ENCODE peak calls at places on chromosomes 7 and 10, in nine cellular contexts. One of them, this sample, is unnamed.

GRCh38 chr7:148964510-148965267 is 63.6 kb downstream of the PDIA4 start:
- DNase-seq in body of pancreas: no peak
- DNase-seq in PC-3: no peak
- DNase-seq in psoas muscle: no peak
- DNase-seq in cardiac fibroblast: peak; percentile 13
- DNase-seq in AG04449: no peak
- DNase-seq in NB4: peak; percentile 42
- DNase-seq in K562: no peak
- DNase-seq in AG04450: no peak
- DNase-seq in this sample: no peak

GRCh38 chr10:62159357-62159756 is 109.3 kb downstream of the RTKN2 start:
- DNase-seq in body of pancreas: no peak
- DNase-seq in PC-3: peak; percentile 55
- DNase-seq in psoas muscle: no peak
- DNase-seq in cardiac fibroblast: peak; percentile 36
- DNase-seq in AG04449: no peak
- DNase-seq in NB4: peak; percentile 5
- DNase-seq in K562: no peak
- DNase-seq in AG04450: no peak
- DNase-seq in this sample: no peak

GRCh38 chr7:29319719-29320521 is 125.3 kb downstream of the CHN2 start:
- DNase-seq in body of pancreas: peak; percentile 50
- DNase-seq in PC-3: no peak
- DNase-seq in psoas muscle: no peak
- DNase-seq in cardiac fibroblast: no peak
- DNase-seq in AG04449: no peak
- DNase-seq in NB4: peak; percentile 78
- DNase-seq in K562: no peak
- DNase-seq in AG04450: no peak
- DNase-seq in this sample: no peak

GRCh38 chr10:131656446-131656845 is 244.4 kb upstream of the PPP2R2D start:
- DNase-seq in body of pancreas: no peak
- DNase-seq in PC-3: no peak
- DNase-seq in psoas muscle: no peak
- DNase-seq in cardiac fibroblast: no peak
- DNase-seq in AG04449: no peak
- DNase-seq in NB4: no peak
- DNase-seq in K562: no peak
- DNase-seq in AG04450: no peak
- DNase-seq in this sample: no peak

GRCh38 chr7:148782757-148783456 is 84.2 kb downstream of the CUL1 start:
- DNase-seq in body of pancreas: no peak
- DNase-seq in PC-3: no peak
- DNase-seq in psoas muscle: no peak
- DNase-seq in cardiac fibroblast: no peak
- DNase-seq in AG04449: no peak
- DNase-seq in NB4: no peak
- DNase-seq in K562: no peak
- DNase-seq in AG04450: no peak
- DNase-seq in this sample: no peak

GRCh38 chr7:26958834-26959233 is 94.4 kb upstream of the SKAP2 start:
- DNase-seq in body of pancreas: no peak
- DNase-seq in PC-3: peak; percentile 93
- DNase-seq in psoas muscle: no peak
- DNase-seq in cardiac fibroblast: peak; percentile 48
- DNase-seq in AG04449: no peak
- DNase-seq in NB4: no peak
- DNase-seq in K562: no peak
- DNase-seq in AG04450: peak; percentile 29
- DNase-seq in this sample: peak; percentile 50

GRCh38 chr7:141460781-141461715 is 90.2 kb upstream of the AGK start:
- DNase-seq in body of pancreas: no peak
- DNase-seq in PC-3: no peak
- DNase-seq in psoas muscle: no peak
- DNase-seq in cardiac fibroblast: no peak
- DNase-seq in AG04449: no peak
- DNase-seq in NB4: no peak
- DNase-seq in K562: no peak
- DNase-seq in AG04450: no peak
- DNase-seq in this sample: no peak

GRCh38 chr10:95260397-95260881 is 30.4 kb downstream of the PDLIM1 start:
- DNase-seq in body of pancreas: peak; percentile 54
- DNase-seq in PC-3: peak; percentile 66
- DNase-seq in psoas muscle: no peak
- DNase-seq in cardiac fibroblast: peak; percentile 97
- DNase-seq in AG04449: peak; percentile 81
- DNase-seq in NB4: no peak
- DNase-seq in K562: no peak
- DNase-seq in AG04450: no peak
- DNase-seq in this sample: peak; percentile 92

GRCh38 chr7:84247591-84247990 is 53.0 kb upstream of the SEMA3A start:
- DNase-seq in body of pancreas: no peak
- DNase-seq in PC-3: peak; percentile 92
- DNase-seq in psoas muscle: no peak
- DNase-seq in cardiac fibroblast: peak; percentile 71
- DNase-seq in AG04449: no peak
- DNase-seq in NB4: no peak
- DNase-seq in K562: no peak
- DNase-seq in AG04450: no peak
- DNase-seq in this sample: no peak

GRCh38 chr7:82109288-82109687 is 334.3 kb downstream of the CACNA2D1 start:
- DNase-seq in body of pancreas: no peak
- DNase-seq in PC-3: peak; percentile 78
- DNase-seq in psoas muscle: no peak
- DNase-seq in cardiac fibroblast: peak; percentile 87
- DNase-seq in AG04449: no peak
- DNase-seq in NB4: peak; percentile 14
- DNase-seq in K562: no peak
- DNase-seq in AG04450: no peak
- DNase-seq in this sample: no peak

GRCh38 chr10:127175357-127176110 is 20.9 kb downstream of the INSYN2A start:
- DNase-seq in body of pancreas: no peak
- DNase-seq in PC-3: no peak
- DNase-seq in psoas muscle: no peak
- DNase-seq in cardiac fibroblast: no peak
- DNase-seq in AG04449: no peak
- DNase-seq in NB4: peak; percentile 16
- DNase-seq in K562: no peak
- DNase-seq in AG04450: no peak
- DNase-seq in this sample: no peak

GRCh38 chr7:149599636-149600206 is 102.1 kb upstream of the ZNF746 start:
- DNase-seq in body of pancreas: no peak
- DNase-seq in PC-3: no peak
- DNase-seq in psoas muscle: no peak
- DNase-seq in cardiac fibroblast: no peak
- DNase-seq in AG04449: no peak
- DNase-seq in NB4: peak; percentile 75
- DNase-seq in K562: no peak
- DNase-seq in AG04450: no peak
- DNase-seq in this sample: no peak

GRCh38 chr7:19919156-19920085 is 146.0 kb upstream of the TMEM196 start:
- DNase-seq in body of pancreas: no peak
- DNase-seq in PC-3: no peak
- DNase-seq in psoas muscle: no peak
- DNase-seq in cardiac fibroblast: peak; percentile 64
- DNase-seq in AG04449: no peak
- DNase-seq in NB4: no peak
- DNase-seq in K562: no peak
- DNase-seq in AG04450: no peak
- DNase-seq in this sample: no peak

GRCh38 chr7:84088669-84089278 is 105.8 kb downstream of the SEMA3A start:
- DNase-seq in body of pancreas: no peak
- DNase-seq in PC-3: no peak
- DNase-seq in psoas muscle: no peak
- DNase-seq in cardiac fibroblast: no peak
- DNase-seq in AG04449: no peak
- DNase-seq in NB4: no peak
- DNase-seq in K562: no peak
- DNase-seq in AG04450: no peak
- DNase-seq in this sample: no peak

GRCh38 chr10:104318096-104318725 is 20.1 kb downstream of the ITPRIP start:
- DNase-seq in body of pancreas: no peak
- DNase-seq in PC-3: no peak
- DNase-seq in psoas muscle: no peak
- DNase-seq in cardiac fibroblast: no peak
- DNase-seq in AG04449: no peak
- DNase-seq in NB4: no peak
- DNase-seq in K562: no peak
- DNase-seq in AG04450: no peak
- DNase-seq in this sample: no peak

GRCh38 chr10:104316321-104317099 is 21.8 kb downstream of the ITPRIP start:
- DNase-seq in body of pancreas: no peak
- DNase-seq in PC-3: no peak
- DNase-seq in psoas muscle: no peak
- DNase-seq in cardiac fibroblast: no peak
- DNase-seq in AG04449: no peak
- DNase-seq in NB4: no peak
- DNase-seq in K562: no peak
- DNase-seq in AG04450: no peak
- DNase-seq in this sample: no peak

GRCh38 chr10:104318810-104319684 is 19.2 kb downstream of the ITPRIP start:
- DNase-seq in body of pancreas: no peak
- DNase-seq in PC-3: no peak
- DNase-seq in psoas muscle: no peak
- DNase-seq in cardiac fibroblast: peak; percentile 61
- DNase-seq in AG04449: no peak
- DNase-seq in NB4: no peak
- DNase-seq in K562: no peak
- DNase-seq in AG04450: no peak
- DNase-seq in this sample: no peak

GRCh38 chr10:104315486-104315921 is 22.8 kb downstream of the ITPRIP start:
- DNase-seq in body of pancreas: no peak
- DNase-seq in PC-3: no peak
- DNase-seq in psoas muscle: no peak
- DNase-seq in cardiac fibroblast: no peak
- DNase-seq in AG04449: no peak
- DNase-seq in NB4: no peak
- DNase-seq in K562: no peak
- DNase-seq in AG04450: no peak
- DNase-seq in this sample: no peak

DNA sequence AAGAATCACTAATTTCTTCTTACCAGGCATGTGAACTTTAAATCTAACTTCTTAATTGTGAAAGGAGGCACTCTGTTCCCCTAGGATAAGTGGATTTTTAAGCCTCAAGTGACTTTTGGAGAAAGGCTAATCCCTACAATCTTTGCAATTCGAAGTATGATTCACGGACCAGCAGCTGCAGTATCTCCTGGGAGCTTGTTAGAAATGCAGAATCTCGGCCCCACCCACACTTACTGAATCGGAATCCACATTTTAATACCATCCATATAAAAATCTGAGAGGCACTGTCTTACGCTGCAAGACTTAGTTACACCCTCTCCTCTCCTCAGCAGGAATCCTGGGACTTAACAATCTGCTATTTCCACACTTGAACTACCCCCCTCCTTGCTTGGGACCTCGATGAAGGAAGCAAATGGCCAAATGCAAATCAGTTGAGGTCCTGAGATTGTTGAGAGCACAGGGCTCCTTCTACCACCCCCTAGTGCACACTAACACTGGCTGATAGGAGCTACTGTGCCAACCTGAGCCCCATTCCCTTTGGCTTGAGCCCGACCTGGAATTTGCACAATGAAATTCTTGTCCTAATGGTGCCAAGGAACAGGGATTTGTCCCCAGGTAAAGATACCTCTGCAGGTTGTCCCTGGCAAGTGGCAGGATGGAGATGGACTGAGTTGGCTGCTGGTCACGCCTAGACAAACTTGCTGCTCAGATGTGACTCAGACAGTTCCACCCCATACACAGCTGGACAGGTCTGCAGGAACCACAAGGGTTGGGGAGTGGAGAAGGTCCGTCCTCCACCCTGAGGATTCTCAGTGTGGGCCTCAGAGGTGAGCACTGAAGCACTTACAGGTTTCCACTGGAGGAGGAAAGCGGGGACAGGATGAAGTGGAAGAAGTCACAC is 20.8 kb downstream of the ITPRIP start:
- DNase-seq in body of pancreas: no peak
- DNase-seq in PC-3: peak; percentile 56
- DNase-seq in psoas muscle: no peak
- DNase-seq in cardiac fibroblast: peak; percentile 84
- DNase-seq in AG04449: no peak
- DNase-seq in NB4: no peak
- DNase-seq in K562: no peak
- DNase-seq in AG04450: no peak
- DNase-seq in this sample: no peak
- H3K4me3 ChIP-seq in body of pancreas: no peak overlapping the region
- H3K4me3 ChIP-seq in PC-3: no peak overlapping the region
- H3K4me3 ChIP-seq in psoas muscle: no peak overlapping the region
- H3K4me3 ChIP-seq in cardiac fibroblast: no peak overlapping the region
- H3K4me3 ChIP-seq in AG04449: no peak overlapping the region
- H3K4me3 ChIP-seq in NB4: no peak overlapping the region
- H3K4me3 ChIP-seq in K562: no peak overlapping the region
- H3K4me3 ChIP-seq in AG04450: no peak overlapping the region
- H3K4me3 ChIP-seq in this sample: no peak overlapping the region

GRCh38 chr10:92181575-92181974 is 109.3 kb downstream of the CPEB3 start:
- DNase-seq in body of pancreas: no peak
- DNase-seq in PC-3: peak; percentile 9
- DNase-seq in psoas muscle: no peak
- DNase-seq in cardiac fibroblast: peak; percentile 28
- DNase-seq in AG04449: no peak
- DNase-seq in NB4: peak; percentile 11
- DNase-seq in K562: no peak
- DNase-seq in AG04450: no peak
- DNase-seq in this sample: no peak
- TF ChIP-seq CTCF in body of pancreas: no peak
- TF ChIP-seq CTCF in PC-3: peak; percentile 44
- TF ChIP-seq CTCF in psoas muscle: no peak
- TF ChIP-seq CTCF in cardiac fibroblast: peak; percentile 45
- TF ChIP-seq CTCF in AG04449: peak; percentile 10
- TF ChIP-seq CTCF in NB4: no peak
- TF ChIP-seq CTCF in K562: peak; percentile 18
- TF ChIP-seq CTCF in AG04450: peak; percentile 38
- TF ChIP-seq CTCF in this sample: peak; percentile 38

GRCh38 chr7:158317238-158318205 is 270.1 kb downstream of the PTPRN2 start:
- DNase-seq in body of pancreas: no peak
- DNase-seq in PC-3: no peak
- DNase-seq in psoas muscle: no peak
- DNase-seq in cardiac fibroblast: no peak
- DNase-seq in AG04449: no peak
- DNase-seq in NB4: no peak
- DNase-seq in K562: no peak
- DNase-seq in AG04450: no peak
- DNase-seq in this sample: no peak
- H3K4me3 ChIP-seq in body of pancreas: no peak overlapping the region
- H3K4me3 ChIP-seq in PC-3: no peak overlapping the region
- H3K4me3 ChIP-seq in psoas muscle: peak overlapping the region; percentile 39
- H3K4me3 ChIP-seq in cardiac fibroblast: no peak overlapping the region
- H3K4me3 ChIP-seq in AG04449: no peak overlapping the region
- H3K4me3 ChIP-seq in NB4: no peak overlapping the region
- H3K4me3 ChIP-seq in K562: no peak overlapping the region
- H3K4me3 ChIP-seq in AG04450: no peak overlapping the region
- H3K4me3 ChIP-seq in this sample: no peak overlapping the region

GRCh38 chr10:91090761-91091529 is 129.5 kb upstream of the PCGF5 start:
- DNase-seq in body of pancreas: no peak
- DNase-seq in PC-3: no peak
- DNase-seq in psoas muscle: no peak
- DNase-seq in cardiac fibroblast: peak; percentile 18
- DNase-seq in AG04449: no peak
- DNase-seq in NB4: peak; percentile 6
- DNase-seq in K562: no peak
- DNase-seq in AG04450: no peak
- DNase-seq in this sample: no peak

GRCh38 chr10:91091780-91092179 is 128.7 kb upstream of the PCGF5 start:
- DNase-seq in body of pancreas: no peak
- DNase-seq in PC-3: no peak
- DNase-seq in psoas muscle: no peak
- DNase-seq in cardiac fibroblast: no peak
- DNase-seq in AG04449: no peak
- DNase-seq in NB4: no peak
- DNase-seq in K562: no peak
- DNase-seq in AG04450: no peak
- DNase-seq in this sample: no peak

GRCh38 chr10:91088300-91089140 is 131.9 kb upstream of the PCGF5 start:
- DNase-seq in body of pancreas: no peak
- DNase-seq in PC-3: peak; percentile 29
- DNase-seq in psoas muscle: no peak
- DNase-seq in cardiac fibroblast: peak; percentile 43
- DNase-seq in AG04449: no peak
- DNase-seq in NB4: peak; percentile 42
- DNase-seq in K562: peak; percentile 36
- DNase-seq in AG04450: no peak
- DNase-seq in this sample: no peak
- TF ChIP-seq CTCF in body of pancreas: no peak
- TF ChIP-seq CTCF in PC-3: peak; percentile 37
- TF ChIP-seq CTCF in psoas muscle: peak; percentile 10
- TF ChIP-seq CTCF in cardiac fibroblast: peak; percentile 17
- TF ChIP-seq CTCF in AG04449: no peak
- TF ChIP-seq CTCF in NB4: peak; percentile 4
- TF ChIP-seq CTCF in K562: peak; percentile 52
- TF ChIP-seq CTCF in AG04450: peak; percentile 13
- TF ChIP-seq CTCF in this sample: peak; percentile 39

This sample was measured in epithelial cell of proximal tubule.